ENCODE peak calls at places on chromosome 19, in seven cellular contexts. C, A, H, W, F, V and N are unnamed samples.

GRCh38 chr19:45766919-45767346 is 2.1 kb downstream of the SIX5 start:
- DNase-seq in C (no peak), A (peak; percentile 19), H (no peak), W (peak; percentile 32), F (no peak), V (no peak), N (no peak)

GRCh38 chr19:38544569-38545315 is 73.0 kb downstream of the MAP4K1 start:
- DNase-seq in C (no peak), A (no peak), H (no peak), W (no peak), F (peak; percentile 22), V (no peak), N (peak; percentile 52)

GRCh38 chr19:11538232-11539036 is at the start of gene CNN1:
- DNase-seq in C (no peak), A (no peak), H (no peak), W (peak; percentile 27), F (peak; percentile 28), V (peak; percentile 36), N (no peak)

GRCh38 chr19:54021363-54021762 is 29.9 kb downstream of the CACNG6 start:
- DNase-seq in C (no peak), A (no peak), H (no peak), W (no peak), F (no peak), V (no peak), N (no peak)

GRCh38 chr19:7196721-7197168 is 97.5 kb downstream of the INSR start:
- DNase-seq in C (peak; percentile 45), A (no peak), H (no peak), W (peak; percentile 54), F (no peak), V (no peak), N (no peak)

GRCh38 chr19:8208119-8208709 is 956 bp upstream of the CERS4 start:
- DNase-seq in C (no peak), A (peak; percentile 46), H (no peak), W (no peak), F (no peak), V (peak; percentile 14), N (no peak)

GRCh38 chr19:5451494-5451893 is 3.7 kb upstream of the ZNRF4 start:
- DNase-seq in C (no peak), A (no peak), H (no peak), W (no peak), F (no peak), V (no peak), N (no peak)

GRCh38 chr19:3494051-3494450 is 6.4 kb downstream of the DOHH start:
- DNase-seq in C (no peak), A (no peak), H (no peak), W (no peak), F (no peak), V (no peak), N (no peak)

GRCh38 chr19:45682117-45682516 is 9.6 kb downstream of the SNRPD2 start:
- DNase-seq in C (no peak), A (no peak), H (no peak), W (no peak), F (no peak), V (no peak), N (no peak)

GRCh38 chr19:4406626-4407025 is 4.2 kb downstream of the CHAF1A start:
- DNase-seq in C (no peak), A (no peak), H (no peak), W (no peak), F (no peak), V (no peak), N (no peak)

GRCh38 chr19:50465986-50466771 is 10.1 kb upstream of the EMC10 start:
- DNase-seq in C (no peak), A (peak; percentile 48), H (peak; percentile 71), W (peak; percentile 18), F (no peak), V (peak; percentile 59), N (no peak)

GRCh38 chr19:907183-907853 is 5.7 kb downstream of the R3HDM4 start:
- DNase-seq in C (no peak), A (no peak), H (no peak), W (no peak), F (no peak), V (no peak), N (no peak)

GRCh38 chr19:1859319-1859718 is 4.1 kb downstream of the KLF16 start:
- DNase-seq in C (no peak), A (no peak), H (no peak), W (no peak), F (no peak), V (no peak), N (no peak)

GRCh38 chr19:7340959-7341837 is 7.5 kb upstream of the ARHGEF18 start:
- DNase-seq in C (peak; percentile 80), A (peak; percentile 65), H (peak; percentile 88), W (peak; percentile 77), F (peak; percentile 35), V (peak; percentile 97), N (peak; percentile 28)

GRCh38 chr19:6617374-6617773 is 26.4 kb upstream of the CD70 start:
- DNase-seq in C (no peak), A (no peak), H (no peak), W (no peak), F (no peak), V (no peak), N (no peak)

GRCh38 chr19:49691243-49692101 is 556 bp downstream of the CPT1C start:
- DNase-seq in C (no peak), A (no peak), H (no peak), W (no peak), F (no peak), V (peak; percentile 77), N (no peak)

GRCh38 chr19:56314018-56314583 is 538 bp downstream of the ZSCAN5A start:
- DNase-seq in C (no peak), A (no peak), H (no peak), W (no peak), F (peak; percentile 1), V (no peak), N (no peak)

DNA sequence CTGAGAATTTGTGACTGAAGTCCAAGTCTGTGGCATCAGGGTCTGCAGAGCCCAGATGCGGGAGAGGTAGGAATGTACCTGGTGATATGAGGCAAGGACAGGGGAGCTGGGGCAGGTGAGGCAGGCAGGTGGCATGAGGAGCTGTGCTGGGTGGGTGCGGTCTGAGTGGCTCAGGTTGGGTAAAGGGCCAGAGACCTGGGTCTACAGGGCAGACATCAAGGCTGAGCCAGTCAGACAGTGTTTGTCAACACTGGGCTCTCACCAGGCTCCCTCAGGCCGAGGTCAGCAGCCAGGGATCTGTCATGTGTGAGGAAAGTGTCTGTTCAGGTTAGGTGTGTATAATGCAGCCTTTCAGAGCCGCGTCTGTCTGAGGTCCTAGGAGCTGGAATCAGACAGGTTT is 18.6 kb downstream of the GPI start:
- DNase-seq in C (no peak), A (no peak), H (no peak), W (no peak), F (no peak), V (no peak), N (no peak)
- TF ChIP-seq CTCF in C (no peak), A (no peak), H (no peak), W (no peak), F (no peak), V (no peak), N (no peak)

GRCh38 chr19:12773571-12773970 is 1.8 kb downstream of the HOOK2 start:
- DNase-seq in C (no peak), A (no peak), H (no peak), W (no peak), F (no peak), V (no peak), N (no peak)
- TF ChIP-seq CTCF in C (no peak), A (peak; percentile 46), H (no peak), W (no peak), F (peak; percentile 44), V (no peak), N (peak; percentile 9)

DNA sequence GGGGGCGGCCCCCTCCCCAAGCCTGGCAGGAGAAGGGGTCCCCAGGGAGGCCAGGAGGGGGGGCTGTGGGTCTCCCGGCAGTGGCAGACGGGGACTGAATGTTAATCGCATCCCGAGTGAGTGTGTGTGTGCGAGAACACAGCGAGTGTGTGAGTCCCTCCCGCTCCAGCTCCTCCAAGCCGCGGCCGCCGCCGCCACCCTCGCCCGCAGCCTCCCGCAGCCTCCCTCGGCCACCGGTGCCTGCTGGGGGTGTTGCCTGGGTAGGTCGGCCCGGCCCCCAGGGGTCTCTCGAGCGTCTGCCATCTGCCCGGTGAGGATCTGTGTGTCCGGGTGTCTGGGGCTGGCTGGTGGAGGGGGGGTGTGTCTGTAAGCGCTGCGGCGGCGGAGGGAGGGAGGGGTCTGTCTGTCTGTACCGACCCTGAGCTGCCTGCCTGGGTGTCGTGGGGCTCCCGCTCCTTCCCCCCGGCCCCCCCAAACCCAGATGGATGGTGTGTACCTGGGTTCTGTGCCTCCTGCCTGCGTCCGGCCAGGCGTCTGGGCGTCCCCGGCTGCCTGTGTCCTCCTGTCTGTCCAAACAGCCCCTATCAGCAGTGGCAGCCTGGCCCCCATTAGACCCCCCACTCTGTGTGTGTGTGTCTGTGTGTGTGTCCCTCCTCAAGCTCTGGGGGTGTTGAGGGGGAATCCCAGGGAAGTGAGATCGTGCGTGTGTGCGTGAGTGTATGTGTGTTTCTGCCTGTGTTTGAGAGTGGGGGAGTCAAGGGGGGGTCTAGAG is at the start of gene GRIN2D:
- DNase-seq in C (no peak), A (peak; percentile 37), H (peak; percentile 53), W (no peak), F (no peak), V (peak; percentile 45), N (no peak)
- TF ChIP-seq CTCF in C (no peak), A (no peak), H (no peak), W (no peak), F (peak; percentile 0), V (no peak), N (no peak)

GRCh38 chr19:42244452-42245220 is 2.2 kb upstream of the GSK3A start:
- DNase-seq in C (peak; percentile 83), A (peak; percentile 91), H (peak; percentile 93), W (peak; percentile 93), F (peak; percentile 75), V (peak; percentile 86), N (peak; percentile 58)

GRCh38 chr19:42248270-42249148 is 6.1 kb upstream of the GSK3A start:
- DNase-seq in C (no peak), A (no peak), H (no peak), W (no peak), F (no peak), V (no peak), N (no peak)

GRCh38 chr19:42247631-42248199 is 5.3 kb upstream of the GSK3A start:
- DNase-seq in C (no peak), A (no peak), H (no peak), W (no peak), F (no peak), V (no peak), N (no peak)

GRCh38 chr19:42246869-42247630 is 4.6 kb upstream of the GSK3A start:
- DNase-seq in C (no peak), A (no peak), H (no peak), W (no peak), F (no peak), V (no peak), N (no peak)

DNA sequence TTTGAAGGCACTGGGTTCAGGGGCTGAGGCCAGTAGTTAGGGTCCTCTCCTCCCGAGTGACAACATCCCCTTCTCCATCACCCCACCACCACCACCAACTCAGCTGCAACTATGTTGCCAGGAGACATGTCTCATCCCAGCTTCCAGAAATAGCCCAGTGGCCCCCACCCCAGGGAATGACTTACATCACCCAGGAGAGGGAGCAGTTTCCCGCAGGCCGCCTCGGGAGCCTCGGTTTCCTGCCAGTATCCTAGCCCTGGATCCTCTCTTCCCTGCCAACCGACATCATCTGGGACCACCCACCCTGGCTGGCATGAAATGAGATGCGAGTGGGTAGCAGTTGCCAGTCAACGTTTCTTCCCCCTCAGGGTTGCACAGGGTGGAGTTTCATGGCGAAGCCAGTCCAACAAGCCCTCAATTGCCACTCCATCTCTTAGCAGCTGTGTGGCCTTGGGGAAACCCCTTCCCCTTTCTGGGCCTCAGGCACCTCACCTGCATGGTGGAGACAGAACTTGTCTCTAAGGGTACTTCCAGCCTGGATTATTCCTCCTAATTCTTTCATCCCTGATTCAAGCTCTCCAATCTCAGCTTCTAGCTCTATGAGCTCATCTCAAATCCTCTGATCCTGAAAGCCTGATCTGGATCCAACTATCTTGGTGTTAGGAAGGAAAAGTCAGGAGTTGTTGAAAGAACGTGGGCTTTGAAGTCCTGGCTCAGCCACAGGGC is 3.9 kb upstream of the GSK3A start:
- DNase-seq in C (peak; percentile 50), A (peak; percentile 31), H (peak; percentile 79), W (peak; percentile 76), F (peak; percentile 56), V (no peak), N (no peak)
- TF ChIP-seq CTCF in C (peak; percentile 60), A (no peak), H (peak; percentile 69), W (peak; percentile 49), F (peak; percentile 75), V (peak; percentile 44), N (no peak)